ENCODE peak calls at places on chromosomes 6 and 20, in five cellular contexts. F is fibroblast of lung, C is AG09319, O is left lung, H is colonic mucosa. B is an unnamed sample.

GRCh38 chr20:25310268-25310920 is 62.5 kb downstream of the PYGB start:
- DNase-seq in F (peak), C (peak), O (peak), H (peak), B (peak)

GRCh38 chr6:33975631-33976424 is 170.1 kb downstream of the GRM4 start:
- DNase-seq in C (no peak), F (no peak), H (peak), O (no peak), B (no peak)

GRCh38 chr6:4929319-4929718 is 74.5 kb downstream of the RPP40 start:
- DNase-seq in H (no peak), O (no peak), F (peak), C (no peak), B (no peak)

GRCh38 chr6:142881290-142881689 is 63.7 kb downstream of the HIVEP2 start:
- DNase-seq in O (no peak), C (no peak), F (no peak), H (no peak), B (no peak)

GRCh38 chr20:10476319-10476724 is 41.2 kb downstream of the SLX4IP start:
- DNase-seq in O (no peak), C (no peak), H (no peak), F (no peak), B (peak)

GRCh38 chr20:24991897-24992419 is 593 bp downstream of the APMAP start:
- DNase-seq in C (no peak), H (peak), F (no peak), O (peak), B (no peak)

GRCh38 chr20:20664795-20665194 is 47.6 kb downstream of the RALGAPA2 start:
- DNase-seq in F (peak), C (no peak), O (no peak), H (no peak), B (peak)

GRCh38 chr6:115000736-115001135 is 657.9 kb upstream of the HS3ST5 start:
- DNase-seq in H (no peak), C (no peak), F (no peak), O (no peak), B (no peak)

GRCh38 chr20:38764563-38765355 is 16.5 kb downstream of the ACTR5 start:
- DNase-seq in H (no peak), F (peak), C (peak), O (peak), B (no peak)

GRCh38 chr20:34558320-34559202 is at the start of gene MAP1LC3A:
- DNase-seq in F (peak), C (peak), H (peak), O (peak), B (peak)

DNA sequence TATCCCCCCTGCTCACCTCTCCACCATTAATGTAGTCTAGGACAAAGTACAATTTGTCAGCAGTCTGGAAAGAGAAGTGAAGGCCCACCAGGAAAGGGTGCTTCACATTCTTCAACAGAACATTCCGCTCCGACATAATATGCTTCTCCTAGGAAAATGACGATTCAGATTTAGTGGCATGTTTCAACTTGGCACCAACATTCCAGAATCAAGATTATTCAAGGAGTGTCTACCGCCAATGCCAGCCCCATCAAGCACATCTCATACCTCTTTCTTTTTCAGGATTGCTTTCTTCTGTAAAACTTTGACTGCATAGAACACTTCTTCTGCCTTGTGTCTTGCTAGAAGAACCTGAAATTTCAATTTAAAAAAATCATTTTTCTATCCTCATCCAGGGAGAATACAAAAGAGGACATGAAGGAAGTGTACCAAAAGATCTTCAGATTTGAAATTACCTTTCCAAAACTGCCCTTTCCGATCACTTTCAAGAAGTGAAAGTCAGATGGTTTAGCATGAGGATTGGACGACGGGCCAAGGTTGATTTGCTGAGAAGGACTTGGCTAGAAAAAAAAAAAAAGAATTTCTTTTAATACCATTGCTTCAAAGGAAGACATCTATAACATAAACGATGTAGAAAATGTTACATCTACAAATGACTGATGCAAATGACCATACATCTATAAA is 120.7 kb upstream of the SLC2A12 start:
- DNase-seq in F (peak), C (no peak), O (no peak), H (no peak), B (no peak)
- TF ChIP-seq CTCF in F (no peak), C (no peak), O (no peak), H (no peak), B (no peak)

GRCh38 chr6:109397020-109397419 is 14.8 kb upstream of the CD164 start:
- DNase-seq in F (peak), O (no peak), H (no peak), C (no peak), B (no peak)
- TF ChIP-seq CTCF in F (peak), O (no peak), H (no peak), C (peak), B (peak)

GRCh38 chr6:135012349-135012748 is 42.3 kb downstream of the HBS1L start:
- DNase-seq in O (no peak), H (no peak), C (no peak), F (no peak), B (no peak)
- TF ChIP-seq CTCF in O (no peak), H (no peak), C (no peak), F (no peak), B (no peak)

GRCh38 chr6:113564401-113565161 is 292.6 kb upstream of the MARCKS start:
- DNase-seq in H (peak), O (peak), F (peak), C (peak), B (peak)
- TF ChIP-seq CTCF in H (no peak), O (no peak), F (peak), C (no peak), B (no peak)

GRCh38 chr6:100446115-100446921 is 18.4 kb downstream of the SIM1 start:
- DNase-seq in F (no peak), C (no peak), O (no peak), H (no peak), B (no peak)
- TF ChIP-seq CTCF in F (no peak), C (no peak), O (no peak), H (no peak), B (no peak)

GRCh38 chr6:11094411-11094851 is 797 bp downstream of the SMIM13 start:
- DNase-seq in C (peak), F (peak), O (peak), H (peak), B (peak)

GRCh38 chr6:11092654-11093053 is 980 bp upstream of the SMIM13 start:
- DNase-seq in H (no peak), C (no peak), F (no peak), O (no peak), B (no peak)

GRCh38 chr6:11093065-11093590 is 506 bp upstream of the SMIM13 start:
- DNase-seq in C (peak), F (no peak), O (no peak), H (peak), B (peak)

GRCh38 chr6:11096109-11096508 is 2.5 kb downstream of the SMIM13 start:
- DNase-seq in O (no peak), F (peak), C (peak), H (peak), B (no peak)

DNA sequence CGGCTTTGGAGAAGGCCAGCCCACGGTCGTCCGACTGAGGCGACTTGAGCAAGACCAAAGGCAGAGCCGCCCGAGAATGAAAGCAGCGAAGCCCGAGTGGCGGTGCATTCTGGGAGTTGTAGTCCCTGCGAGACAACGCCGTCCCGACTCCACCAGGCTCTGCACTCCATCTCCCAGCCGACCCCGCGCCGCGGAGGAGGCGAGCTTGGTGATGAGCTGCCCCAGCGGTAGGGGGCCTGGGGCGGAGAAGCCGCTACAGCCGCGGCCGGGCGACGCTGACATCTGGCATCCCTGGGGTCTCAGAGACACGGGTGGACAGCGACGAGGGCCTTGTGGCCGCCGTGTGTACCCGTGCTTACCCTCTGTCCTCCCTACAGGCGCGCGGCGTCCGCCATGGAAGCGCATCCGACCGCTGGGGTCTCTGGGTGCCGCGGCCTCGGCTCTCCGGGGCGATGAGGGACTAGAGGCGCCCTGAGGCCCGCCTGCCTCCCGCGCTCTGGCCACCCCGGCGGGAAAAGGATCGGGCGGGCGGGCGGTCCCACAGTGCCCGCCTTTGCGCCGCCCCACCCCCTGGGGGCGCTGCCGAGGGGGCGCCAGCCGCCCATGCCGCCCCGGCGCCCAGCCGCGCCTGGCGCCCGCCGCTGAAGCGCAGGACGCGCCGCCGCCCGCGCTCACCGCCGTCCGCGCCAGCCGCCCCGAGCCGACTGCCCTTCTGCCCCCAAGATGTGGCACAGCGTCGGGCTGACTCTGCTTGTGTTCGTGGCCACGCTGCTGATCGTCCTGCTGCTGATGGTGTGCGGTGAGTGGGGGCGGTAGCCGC is at the start of gene SMIM13:
- DNase-seq in C (peak), O (peak), F (peak), H (peak), B (peak)
- TF ChIP-seq CTCF in C (peak), O (peak), F (peak), H (peak), B (peak)

GRCh38 chr6:26258199-26258977 is 106.6 kb upstream of the BTN3A2 start:
- DNase-seq in F (no peak), H (no peak), O (no peak), C (no peak), B (no peak)
- TF ChIP-seq CTCF in F (peak), H (no peak), O (no peak), C (no peak), B (peak)

DNA sequence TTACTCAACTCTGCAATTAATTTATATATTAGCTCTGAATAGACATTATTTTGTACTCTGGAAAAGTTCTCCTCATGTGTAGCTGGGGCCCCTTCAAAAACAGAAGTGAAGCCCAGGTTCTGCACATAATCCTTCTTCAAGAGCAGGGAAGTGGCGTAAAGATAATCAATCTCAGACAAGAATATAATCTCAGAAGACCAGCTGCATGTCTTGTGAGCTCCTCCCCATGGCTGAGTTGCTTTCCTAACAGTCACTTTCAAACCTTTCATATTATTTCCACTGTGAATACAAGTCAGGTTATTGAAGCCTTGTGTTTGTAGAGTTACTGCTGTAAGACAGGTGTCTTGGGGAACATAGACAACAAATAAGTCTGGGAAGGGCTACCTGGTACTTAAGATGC is 691.9 kb downstream of the RFPL4B start:
- DNase-seq in H (no peak), F (no peak), C (no peak), O (no peak), B (no peak)
- TF ChIP-seq CTCF in H (no peak), F (no peak), C (no peak), O (no peak), B (no peak)

DNA sequence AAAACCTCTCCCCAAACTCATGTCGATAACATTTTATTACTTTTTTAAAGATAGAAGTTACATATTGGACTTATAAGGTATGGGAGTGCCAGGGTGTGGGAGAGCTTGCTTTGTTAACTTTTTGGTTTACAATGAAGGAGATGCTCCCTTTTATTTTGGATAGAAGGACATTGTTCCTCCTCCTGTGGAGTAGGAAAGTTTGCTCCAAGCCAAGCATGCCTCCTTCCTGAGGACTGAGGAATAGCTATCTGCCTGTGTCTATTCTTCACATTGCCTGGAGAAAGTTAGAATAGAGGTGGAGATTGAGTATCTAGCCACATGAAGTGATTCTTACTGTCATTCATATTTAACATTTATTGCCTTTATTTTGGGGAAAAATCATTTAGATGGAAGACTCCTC is 71.9 kb downstream of the EYA4 start:
- DNase-seq in C (no peak), O (no peak), H (no peak), F (no peak), B (no peak)
- TF ChIP-seq CTCF in C (no peak), O (no peak), H (no peak), F (peak), B (no peak)